ENCODE peak calls at places on chromosomes 1 and 21, in nine cellular contexts. Q, H, N, E, M, V, Z, S and Y are unnamed samples.
A peak's percentile ranks its signal among the peaks of the same experiment; 100 is the strongest.

GRCh38 chr21:21268061-21268471 is 269.9 kb downstream of the NCAM2 start:
- DNase-seq in H (no peak), E (no peak), M (no peak), S (no peak), Z (peak; percentile 4), V (no peak), Q (no peak), N (peak; percentile 60), Y (no peak)

GRCh38 chr1:109509176-109510134 is at the start of gene AMIGO1:
- DNase-seq in M (no peak), E (peak; percentile 60), Z (peak; percentile 43), H (peak; percentile 75), S (peak; percentile 92), N (no peak), Q (peak; percentile 28), V (peak; percentile 98), Y (peak; percentile 52)

GRCh38 chr1:152543808-152544207 is 22.8 kb downstream of the LCE3E start:
- DNase-seq in H (peak; percentile 67), Z (no peak), E (peak; percentile 8), M (peak; percentile 28), V (no peak), N (no peak), Q (no peak), S (no peak), Y (no peak)

GRCh38 chr1:53197301-53198205 is 929 bp downstream of the CPT2 start:
- DNase-seq in V (peak; percentile 54), E (no peak), N (peak; percentile 44), Z (no peak), M (no peak), Q (no peak), S (peak; percentile 28), H (peak; percentile 53), Y (no peak)

GRCh38 chr21:16071082-16071481 is 341.3 kb downstream of the USP25 start:
- DNase-seq in N (peak; percentile 93), E (no peak), Q (no peak), V (no peak), H (no peak), S (no peak), Z (no peak), M (no peak), Y (peak; percentile 55)

GRCh38 chr1:18144921-18145699 is 37.5 kb downstream of the IGSF21 start:
- DNase-seq in Z (no peak), Q (no peak), E (no peak), S (no peak), H (no peak), M (no peak), V (no peak), N (no peak), Y (no peak)

GRCh38 chr1:90417139-90417538 is 300.0 kb downstream of the BARHL2 start:
- DNase-seq in V (no peak), H (no peak), Q (peak; percentile 56), E (no peak), N (peak; percentile 60), M (no peak), S (no peak), Z (no peak), Y (no peak)

GRCh38 chr1:56758135-56758534 is 61.1 kb downstream of the FYB2 start:
- DNase-seq in V (no peak), Q (peak; percentile 24), E (no peak), Z (no peak), H (no peak), S (peak; percentile 70), N (no peak), M (peak; percentile 10), Y (no peak)

GRCh38 chr21:33231526-33231925 is 1.8 kb downstream of the IFNAR2 start:
- DNase-seq in S (no peak), H (no peak), N (no peak), M (no peak), E (no peak), Q (no peak), V (no peak), Z (no peak), Y (no peak)

GRCh38 chr1:36737767-36738166 is 255.1 kb upstream of the CSF3R start:
- DNase-seq in V (no peak), Q (no peak), N (no peak), M (no peak), H (no peak), E (no peak), S (peak; percentile 36), Z (no peak), Y (no peak)

GRCh38 chr1:210373878-210374599 is 45.3 kb downstream of the HHAT start:
- DNase-seq in S (peak; percentile 88), Q (peak; percentile 100), E (peak; percentile 61), V (no peak), Z (peak; percentile 97), M (peak; percentile 96), N (peak; percentile 99), H (peak; percentile 82), Y (peak; percentile 85)

GRCh38 chr1:117857434-117857833 is 72.0 kb downstream of the GDAP2 start:
- DNase-seq in E (no peak), Q (no peak), M (no peak), H (no peak), N (no peak), Z (peak; percentile 4), S (no peak), V (no peak), Y (no peak)

GRCh38 chr1:81414417-81415087 is 386.2 kb upstream of the ADGRL2 start:
- DNase-seq in M (peak; percentile 8), Z (peak; percentile 23), S (peak; percentile 78), Q (no peak), H (peak; percentile 41), V (no peak), E (no peak), N (no peak), Y (peak; percentile 66)

GRCh38 chr1:174938306-174939000 is 61.3 kb upstream of the CACYBP start:
- DNase-seq in Q (no peak), N (no peak), H (no peak), Z (no peak), E (no peak), S (no peak), V (peak; percentile 19), M (no peak), Y (no peak)

GRCh38 chr1:54342764-54343687 is 63.2 kb downstream of the SSBP3 start:
- DNase-seq in Q (no peak), Z (no peak), N (no peak), S (no peak), M (no peak), E (no peak), V (no peak), H (no peak), Y (no peak)

GRCh38 chr1:245807306-245807705 is 652.5 kb downstream of the KIF26B start:
- DNase-seq in S (no peak), Z (no peak), E (peak; percentile 75), H (peak; percentile 81), M (no peak), N (peak; percentile 67), Q (no peak), V (no peak), Y (no peak)

GRCh38 chr1:27887215-27888035 is 15.1 kb downstream of the THEMIS2 start:
- DNase-seq in E (peak; percentile 77), H (no peak), Z (no peak), S (no peak), N (no peak), Q (no peak), V (no peak), M (no peak), Y (no peak)

GRCh38 chr1:247437551-247438535 is 20.1 kb downstream of the OR2B11 start:
- DNase-seq in M (no peak), H (no peak), V (no peak), N (no peak), Z (no peak), Q (no peak), S (no peak), E (no peak), Y (no peak)

GRCh38 chr1:239061770-239062169 is 324.6 kb upstream of the CHRM3 start:
- DNase-seq in N (no peak), M (no peak), Z (no peak), V (no peak), Q (no peak), E (no peak), S (no peak), H (no peak), Y (no peak)
- H3K4me2 ChIP-seq in N (no peak overlapping the region), M (no peak overlapping the region), Z (no peak overlapping the region), V (no peak overlapping the region), Q (no peak overlapping the region), E (no peak overlapping the region), S (no peak overlapping the region), H (no peak overlapping the region), Y (no peak overlapping the region)

DNA sequence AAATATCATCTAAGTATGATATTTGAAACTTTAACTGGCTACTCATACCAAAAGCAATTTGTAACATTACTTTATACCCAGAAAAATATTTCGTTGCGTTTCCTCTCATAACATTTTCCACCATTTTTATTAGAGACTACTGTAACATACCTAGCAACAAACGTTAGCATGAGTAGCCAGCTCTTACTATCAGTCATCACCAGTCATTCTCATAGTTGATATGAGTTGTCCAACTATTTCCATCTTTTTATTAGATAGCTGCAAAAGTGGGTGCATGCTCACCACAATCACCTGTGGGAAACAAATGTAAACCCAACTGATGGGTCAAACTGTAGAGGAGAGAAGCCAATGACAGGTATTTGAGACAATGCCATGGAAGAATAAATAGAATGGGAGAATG is 114.6 kb downstream of the AKT3 start:
- DNase-seq in S (no peak), H (no peak), M (no peak), Q (no peak), E (no peak), N (no peak), V (no peak), Z (no peak), Y (no peak)
- H3K4me2 ChIP-seq in S (no peak overlapping the region), H (no peak overlapping the region), M (no peak overlapping the region), Q (no peak overlapping the region), E (no peak overlapping the region), N (no peak overlapping the region), V (no peak overlapping the region), Z (no peak overlapping the region), Y (no peak overlapping the region)

GRCh38 chr1:961132-961652 is 808 bp downstream of the KLHL17 start:
- DNase-seq in N (no peak), Z (no peak), E (no peak), Q (no peak), M (no peak), H (no peak), S (peak; percentile 55), V (peak; percentile 97), Y (no peak)

GRCh38 chr1:958823-959729 is at the start of gene NOC2L:
- DNase-seq in M (no peak), N (peak; percentile 64), Q (peak; percentile 89), S (peak; percentile 94), Z (peak; percentile 79), H (peak; percentile 97), E (peak; percentile 90), V (peak; percentile 100), Y (peak; percentile 80)

GRCh38 chr1:960371-961131 is at the start of gene KLHL17:
- DNase-seq in Q (peak; percentile 71), E (peak; percentile 81), Z (peak; percentile 45), S (peak; percentile 87), H (peak; percentile 91), M (no peak), V (peak; percentile 100), N (no peak), Y (peak; percentile 62)

GRCh38 chr1:962381-963350 is 2.3 kb downstream of the KLHL17 start:
- DNase-seq in Z (no peak), S (no peak), Q (no peak), M (no peak), H (no peak), N (no peak), E (no peak), V (peak; percentile 90), Y (no peak)

GRCh38 chr1:959730-960039 is 629 bp upstream of the NOC2L start:
- DNase-seq in H (no peak), N (no peak), E (no peak), V (no peak), Q (no peak), S (no peak), Z (no peak), M (no peak), Y (no peak)
- H3K4me2 ChIP-seq in H (peak overlapping the region; percentile 67), N (peak overlapping the region; percentile 100), E (peak overlapping the region; percentile 65), V (peak overlapping the region; percentile 32), Q (no peak overlapping the region), S (no peak overlapping the region), Z (no peak overlapping the region), M (peak overlapping the region; percentile 85), Y (no peak overlapping the region)

GRCh38 chr1:179742291-179742690 is 800 bp upstream of the FAM163A start:
- DNase-seq in E (no peak), M (no peak), Z (no peak), S (no peak), H (no peak), V (no peak), N (no peak), Q (no peak), Y (no peak)
- H3K4me2 ChIP-seq in E (no peak overlapping the region), M (no peak overlapping the region), Z (no peak overlapping the region), S (peak overlapping the region; percentile 94), H (no peak overlapping the region), V (no peak overlapping the region), N (peak overlapping the region; percentile 60), Q (no peak overlapping the region), Y (no peak overlapping the region)